ENCODE peak calls at places on chromosomes 11 and 22, in five cellular contexts. H, K, B, D and A are unnamed samples.

GRCh38 chr11:100574894-100575769 is 112.0 kb upstream of the ARHGAP42 start:
- DNase-seq in H (no peak), K (no peak), B (peak), D (no peak), A (no peak)

GRCh38 chr11:110431212-110432073 is 1.7 kb downstream of the FDX1 start:
- DNase-seq in H (no peak), K (no peak), B (no peak), D (peak), A (no peak)

GRCh38 chr22:30887861-30888260 is 80.7 kb downstream of the MORC2 start:
- DNase-seq in H (no peak), K (no peak), B (no peak), D (peak), A (no peak)

GRCh38 chr22:36055376-36056310 is 27.0 kb upstream of the RBFOX2 start:
- DNase-seq in H (no peak), K (no peak), B (no peak), D (no peak), A (no peak)

GRCh38 chr22:24465566-24465965 is 29.6 kb upstream of the UPB1 start:
- DNase-seq in H (no peak), K (no peak), B (peak), D (no peak), A (no peak)

GRCh38 chr22:43436536-43437267 is 24.9 kb downstream of the MPPED1 start:
- DNase-seq in H (no peak), K (peak), B (no peak), D (no peak), A (no peak)

GRCh38 chr22:49623176-49623575 is 204.5 kb downstream of the BRD1 start:
- DNase-seq in H (no peak), K (peak), B (no peak), D (no peak), A (no peak)

GRCh38 chr11:73280606-73281005 is 8.5 kb downstream of the P2RY6 start:
- DNase-seq in H (no peak), K (peak), B (no peak), D (no peak), A (no peak)

GRCh38 chr22:21682385-21683175 is 16.8 kb downstream of the PPIL2 start:
- DNase-seq in H (no peak), K (no peak), B (no peak), D (no peak), A (no peak)

GRCh38 chr11:44980533-44981427 is 30.1 kb upstream of the TP53I11 start:
- DNase-seq in H (no peak), K (peak), B (no peak), D (no peak), A (peak)

GRCh38 chr11:3824714-3825472 is 15.9 kb downstream of the RHOG start:
- DNase-seq in H (no peak), K (peak), B (peak), D (peak), A (peak)

GRCh38 chr11:96097844-96098421 is 174.0 kb upstream of the MTMR2 start:
- DNase-seq in H (no peak), K (no peak), B (no peak), D (no peak), A (no peak)

GRCh38 chr11:8206251-8207079 is 37.6 kb upstream of the RIC3 start:
- DNase-seq in H (no peak), K (no peak), B (peak), D (peak), A (no peak)

GRCh38 chr22:21791635-21792625 is 56.3 kb upstream of the YPEL1 start:
- DNase-seq in H (peak), K (no peak), B (no peak), D (no peak), A (no peak)

GRCh38 chr11:103737791-103738190 is 298.6 kb upstream of the DDI1 start:
- DNase-seq in H (no peak), K (no peak), B (no peak), D (no peak), A (no peak)

GRCh38 chr11:13316528-13316961 is 39.0 kb downstream of the BMAL1 start:
- DNase-seq in H (no peak), K (no peak), B (no peak), D (no peak), A (no peak)

GRCh38 chr11:61890536-61891330 is 612 bp downstream of the FADS3 start:
- DNase-seq in H (no peak), K (peak), B (peak), D (peak), A (peak)

GRCh38 chr22:47914481-47915097 is 1152.1 kb downstream of the TBC1D22A start:
- DNase-seq in H (no peak), K (no peak), B (no peak), D (no peak), A (no peak)

GRCh38 chr22:35838849-35839646 is 121.4 kb downstream of the APOL5 start:
- DNase-seq in H (no peak), K (no peak), B (peak), D (no peak), A (peak)

GRCh38 chr11:121240650-121241299 is 51.8 kb upstream of the SC5D start:
- DNase-seq in H (no peak), K (no peak), B (no peak), D (peak), A (no peak)
- TF ChIP-seq POLR2AphosphoS5 in H (no peak), K (no peak), B (no peak), D (no peak), A (no peak)

GRCh38 chr11:59097113-59097708 is 9.8 kb upstream of the FAM111B start:
- DNase-seq in H (no peak), K (peak), B (peak), D (peak), A (peak)

GRCh38 chr11:59106363-59107336 is at the start of gene FAM111B:
- DNase-seq in H (peak), K (peak), B (peak), D (peak), A (peak)

DNA sequence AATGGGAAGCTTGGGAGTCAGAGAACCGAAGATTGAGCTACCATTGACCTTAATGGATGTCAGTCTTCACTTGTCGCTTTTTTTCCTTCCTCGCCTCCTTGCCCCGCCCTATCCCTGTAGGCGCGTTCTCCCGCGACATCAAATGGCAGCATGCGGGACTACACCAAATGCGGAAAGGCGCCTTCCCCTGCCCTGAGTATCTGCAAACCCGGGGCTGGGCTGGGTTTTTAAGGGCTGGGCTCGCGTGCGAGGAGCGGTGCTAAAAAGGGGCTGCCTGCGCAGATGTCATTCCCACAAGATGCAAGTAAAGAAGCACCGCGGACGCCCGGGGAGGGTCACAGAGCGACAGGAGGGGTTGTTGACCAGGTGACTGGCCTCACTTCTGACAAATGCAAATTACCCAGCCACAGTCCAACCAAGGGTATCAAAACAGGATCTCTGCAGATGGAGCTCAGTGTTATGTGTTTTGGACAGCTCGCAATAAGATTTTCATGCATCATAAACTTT is 4.7 kb upstream of the FAM111B start:
- DNase-seq in H (peak), K (peak), B (peak), D (no peak), A (peak)
- TF ChIP-seq CTCF in H (peak), K (no peak), B (peak), D (no peak), A (no peak)

DNA sequence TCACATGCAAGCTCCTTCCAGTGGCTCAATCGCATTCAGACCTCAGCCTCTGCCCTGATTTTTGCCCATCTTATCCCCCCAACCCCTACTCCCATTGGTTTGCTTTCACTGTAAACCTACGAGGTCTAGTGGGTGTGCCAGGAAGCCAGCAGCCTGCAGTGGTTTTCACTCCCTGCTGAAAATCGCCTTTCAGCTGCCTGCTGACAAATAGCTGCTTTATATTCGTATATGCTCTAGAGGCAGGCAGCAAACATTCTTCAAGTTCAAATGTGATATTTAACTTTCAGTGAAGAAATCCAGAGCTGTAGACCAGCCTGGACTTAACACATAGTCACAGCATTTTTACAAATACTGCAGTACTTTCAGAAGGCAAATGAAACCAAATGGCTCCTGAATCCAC is 92.8 kb upstream of the APOA1 start:
- DNase-seq in H (no peak), K (peak), B (peak), D (no peak), A (no peak)
- H3K4me3 ChIP-seq in H (peak), K (no peak), B (no peak), D (no peak), A (no peak)

GRCh38 chr11:69057801-69058200 is 9.1 kb downstream of the TPCN2 start:
- DNase-seq in H (no peak), K (no peak), B (no peak), D (no peak), A (no peak)

GRCh38 chr11:69054397-69055211 is 5.9 kb downstream of the TPCN2 start:
- DNase-seq in H (no peak), K (no peak), B (no peak), D (no peak), A (no peak)

GRCh38 chr11:69057236-69057635 is 8.5 kb downstream of the TPCN2 start:
- DNase-seq in H (no peak), K (no peak), B (no peak), D (no peak), A (no peak)

GRCh38 chr11:69055212-69055586 is 6.5 kb downstream of the TPCN2 start:
- DNase-seq in H (no peak), K (no peak), B (no peak), D (no peak), A (no peak)

DNA sequence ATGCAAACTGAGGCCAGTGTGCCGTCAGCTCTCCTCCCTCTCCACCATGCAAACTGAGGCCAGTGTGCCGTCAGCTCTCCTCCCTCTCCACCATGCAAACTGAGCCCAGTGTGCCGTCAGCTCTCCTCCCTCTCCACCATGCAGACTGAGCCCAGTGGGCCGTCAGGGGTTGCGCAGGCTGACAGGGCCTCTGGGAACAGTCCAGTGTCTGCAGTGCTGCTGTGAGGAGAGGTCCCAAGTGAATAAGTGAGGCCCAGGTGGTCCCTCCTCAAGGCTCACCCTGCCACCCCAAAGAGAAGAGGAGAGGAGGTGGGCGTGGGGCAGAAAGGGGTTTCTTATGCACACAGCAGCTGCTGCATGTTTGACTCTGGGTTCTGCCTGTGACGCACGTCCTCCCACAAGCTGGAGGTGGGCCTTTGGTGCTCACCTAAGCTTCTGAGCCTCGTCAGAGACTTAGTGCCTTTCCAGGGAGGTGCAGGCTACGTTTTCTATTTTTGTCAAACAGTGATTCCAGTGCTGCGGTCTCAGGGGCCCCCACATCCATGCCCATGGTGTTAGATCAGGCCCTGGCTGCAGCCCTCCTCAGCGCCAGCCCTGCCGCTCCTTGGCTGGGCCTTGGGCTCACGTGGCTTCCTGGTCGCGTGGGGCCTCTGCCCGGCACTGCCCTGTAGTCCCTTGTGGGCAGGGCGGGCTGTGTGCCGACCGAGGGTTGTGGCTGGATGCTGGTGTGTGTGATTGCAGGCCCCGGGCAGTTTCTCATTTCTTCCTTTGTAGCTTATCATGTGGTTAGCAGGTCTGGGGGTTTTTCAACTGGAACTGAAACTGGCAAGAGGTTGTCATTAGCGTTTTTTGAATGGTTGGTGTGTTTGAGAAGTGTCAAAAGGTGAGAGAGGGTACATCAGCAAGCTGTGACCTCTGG is 7.1 kb downstream of the TPCN2 start:
- DNase-seq in H (peak), K (peak), B (no peak), D (no peak), A (peak)
- TF ChIP-seq POLR2AphosphoS5 in H (no peak), K (peak), B (no peak), D (no peak), A (peak)

DNA sequence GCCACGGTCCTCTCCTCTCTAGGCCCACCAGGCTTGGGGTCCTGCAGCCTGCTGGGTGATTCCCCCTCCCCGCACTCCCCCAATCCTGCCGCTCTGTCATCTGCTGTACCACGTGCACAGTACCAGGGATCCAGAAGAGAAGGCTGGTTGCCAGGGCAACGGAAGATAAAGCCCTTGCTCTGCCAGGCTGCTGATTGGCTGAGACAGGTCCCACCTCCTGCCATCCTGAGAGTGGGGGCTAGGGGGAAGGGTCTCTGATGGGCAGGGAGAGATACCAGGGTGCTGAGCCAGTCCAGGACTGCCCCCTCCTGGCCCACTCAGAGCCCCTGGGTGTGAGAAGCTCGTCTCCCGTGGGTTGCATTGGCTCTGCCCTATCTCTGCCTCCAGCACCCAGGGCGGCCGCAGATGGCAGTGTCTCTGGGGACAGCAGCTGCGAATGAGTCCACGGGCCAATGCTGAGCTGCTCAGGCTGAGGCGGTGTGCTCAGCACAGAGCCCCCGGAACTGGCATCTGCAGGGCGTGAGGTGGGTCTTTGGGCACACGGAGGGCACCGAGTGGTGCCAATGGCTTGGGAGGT is at the start of gene SMIM45:
- DNase-seq in H (no peak), K (peak), B (no peak), D (peak), A (no peak)
- TF ChIP-seq CTCF in H (no peak), K (no peak), B (no peak), D (no peak), A (no peak)

DNA sequence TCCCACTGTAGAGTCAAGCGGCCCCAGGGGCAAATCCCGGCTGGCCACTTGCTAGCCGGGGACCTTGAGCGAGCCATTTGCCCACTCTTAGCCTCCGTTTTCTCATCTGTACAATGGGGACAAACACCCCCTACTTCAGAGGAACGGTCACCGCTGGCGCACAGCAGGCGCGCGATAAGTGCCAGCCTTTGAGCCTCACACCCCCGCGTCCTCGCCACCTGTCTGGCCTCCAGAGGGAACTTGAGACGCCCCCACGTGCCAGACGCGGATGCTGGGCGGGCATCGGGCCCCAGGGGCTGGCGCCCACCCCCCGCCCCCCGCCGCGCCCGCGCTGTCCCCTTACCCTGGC is 72.7 kb upstream of the TCF20 start:
- DNase-seq in H (no peak), K (no peak), B (no peak), D (no peak), A (no peak)
- H3K4me3 ChIP-seq in H (no peak), K (peak), B (no peak), D (no peak), A (peak)

DNA sequence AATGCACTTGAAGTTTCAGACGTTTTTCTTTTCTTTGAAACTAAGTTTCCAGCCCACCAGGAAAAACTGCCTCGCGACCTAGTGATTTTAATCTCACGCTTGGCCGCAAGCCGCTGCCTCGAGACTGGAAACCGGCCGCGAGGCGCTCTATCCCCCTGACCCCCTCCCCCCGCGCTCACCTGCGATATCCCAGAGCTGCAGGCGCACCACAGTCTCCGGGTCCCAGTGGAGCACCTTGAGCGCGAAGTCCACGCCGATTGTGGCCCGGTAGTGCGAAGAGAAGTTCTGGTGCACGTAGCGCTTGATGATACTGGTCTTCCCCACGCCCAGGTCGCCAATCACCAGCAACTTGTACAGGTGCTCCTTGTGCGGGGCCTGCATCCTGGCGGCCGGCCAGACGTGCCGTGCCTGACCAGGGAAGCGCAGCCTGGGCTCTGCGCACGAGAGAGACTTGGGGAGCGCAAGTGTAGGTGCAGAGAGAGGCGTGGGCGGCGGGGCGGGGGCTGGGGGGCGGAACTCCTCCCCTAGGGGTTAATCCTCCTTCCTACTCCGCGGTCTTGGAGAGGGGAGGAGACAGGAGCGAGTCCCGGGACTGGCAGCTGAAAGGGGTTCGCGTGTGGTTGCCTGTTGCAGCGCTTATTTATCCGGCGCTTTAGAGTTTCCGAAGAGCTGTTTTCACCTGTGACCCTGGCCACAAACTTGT is at the start of gene RAB38:
- DNase-seq in H (no peak), K (peak), B (no peak), D (peak), A (peak)
- TF ChIP-seq POLR2AphosphoS5 in H (no peak), K (no peak), B (no peak), D (no peak), A (no peak)

GRCh38 chr11:46905806-46906205 is 12.5 kb downstream of the LRP4 start:
- DNase-seq in H (no peak), K (no peak), B (no peak), D (no peak), A (no peak)

GRCh38 chr11:46903846-46904245 is 14.5 kb downstream of the LRP4 start:
- DNase-seq in H (no peak), K (peak), B (no peak), D (no peak), A (no peak)

GRCh38 chr11:46901156-46901555 is 17.2 kb downstream of the LRP4 start:
- DNase-seq in H (no peak), K (no peak), B (no peak), D (no peak), A (no peak)

GRCh38 chr11:46900091-46900746 is 18.1 kb downstream of the LRP4 start:
- DNase-seq in H (no peak), K (no peak), B (no peak), D (no peak), A (no peak)

DNA sequence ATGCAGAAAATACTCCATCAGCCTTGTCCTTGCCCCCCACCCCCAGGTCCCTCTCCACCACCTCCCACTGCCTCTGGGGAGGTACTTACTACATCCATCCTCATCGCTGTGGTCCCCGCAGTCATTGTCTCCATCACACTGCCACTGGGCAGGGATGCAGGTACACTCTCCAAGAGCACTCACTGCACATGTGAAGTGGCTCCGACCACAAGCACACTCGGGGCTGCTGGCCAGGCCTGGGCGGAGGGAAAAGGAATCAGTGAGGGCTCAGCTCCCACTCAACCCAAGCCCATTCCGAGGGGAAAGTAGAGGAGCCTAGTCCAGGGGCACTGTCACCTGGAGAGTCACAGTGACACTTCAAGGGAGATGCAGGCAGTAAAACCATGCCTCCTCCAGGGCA is 15.7 kb downstream of the LRP4 start:
- DNase-seq in H (no peak), K (no peak), B (no peak), D (no peak), A (no peak)
- TF ChIP-seq CTCF in H (no peak), K (no peak), B (no peak), D (no peak), A (no peak)

GRCh38 chr11:32145282-32145681 is 54.4 kb downstream of the RCN1 start:
- DNase-seq in H (no peak), K (no peak), B (no peak), D (no peak), A (no peak)
- H3K4me3 ChIP-seq in H (no peak), K (no peak), B (no peak), D (no peak), A (no peak)